ENCODE peak calls at places on chromosomes 6 and 20, in nine cellular contexts. One of them, this sample, is unnamed.

GRCh38 chr6:144481527-144481926 is 196.4 kb downstream of the UTRN start:
- DNase-seq in GM13976: no peak
- DNase-seq in anterior cingulate cortex: no peak
- DNase-seq in naive thymus-derived CD8-positive, alpha-beta T cell: no peak
- DNase-seq in activated T-cell treated with anti-CD3 and anti-CD28 coated beads for 1 hour: no peak
- DNase-seq in nucleus accumbens: no peak
- DNase-seq in Calu3: no peak
- DNase-seq in HS-5: no peak
- DNase-seq in cerebellar cortex: no peak
- DNase-seq in this sample: peak

GRCh38 chr20:57476641-57477461 is 48.1 kb downstream of the CTCFL start:
- DNase-seq in GM13976: no peak
- DNase-seq in anterior cingulate cortex: no peak
- DNase-seq in cerebellar cortex: no peak
- DNase-seq in activated T-cell treated with anti-CD3 and anti-CD28 coated beads for 1 hour: no peak
- DNase-seq in naive thymus-derived CD8-positive, alpha-beta T cell: no peak
- DNase-seq in Calu3: no peak
- DNase-seq in HS-5: no peak
- DNase-seq in nucleus accumbens: no peak
- DNase-seq in this sample: no peak

GRCh38 chr6:41939848-41940758 is 1.5 kb downstream of the CCND3 start:
- DNase-seq in activated T-cell treated with anti-CD3 and anti-CD28 coated beads for 1 hour: no peak
- DNase-seq in anterior cingulate cortex: no peak
- DNase-seq in GM13976: no peak
- DNase-seq in naive thymus-derived CD8-positive, alpha-beta T cell: no peak
- DNase-seq in HS-5: no peak
- DNase-seq in cerebellar cortex: no peak
- DNase-seq in Calu3: peak
- DNase-seq in nucleus accumbens: no peak
- DNase-seq in this sample: peak

GRCh38 chr6:119035459-119035858 is 43.0 kb downstream of the FAM184A start:
- DNase-seq in activated T-cell treated with anti-CD3 and anti-CD28 coated beads for 1 hour: no peak
- DNase-seq in nucleus accumbens: no peak
- DNase-seq in Calu3: no peak
- DNase-seq in cerebellar cortex: no peak
- DNase-seq in GM13976: no peak
- DNase-seq in HS-5: no peak
- DNase-seq in naive thymus-derived CD8-positive, alpha-beta T cell: no peak
- DNase-seq in anterior cingulate cortex: no peak
- DNase-seq in this sample: no peak

GRCh38 chr6:187252-187840 is 104.9 kb upstream of the DUSP22 start:
- DNase-seq in naive thymus-derived CD8-positive, alpha-beta T cell: no peak
- DNase-seq in Calu3: no peak
- DNase-seq in nucleus accumbens: no peak
- DNase-seq in cerebellar cortex: no peak
- DNase-seq in HS-5: no peak
- DNase-seq in activated T-cell treated with anti-CD3 and anti-CD28 coated beads for 1 hour: no peak
- DNase-seq in GM13976: no peak
- DNase-seq in anterior cingulate cortex: no peak
- DNase-seq in this sample: no peak

GRCh38 chr6:66198062-66198624 is 491.1 kb upstream of the EYS start:
- DNase-seq in HS-5: no peak
- DNase-seq in Calu3: no peak
- DNase-seq in cerebellar cortex: no peak
- DNase-seq in naive thymus-derived CD8-positive, alpha-beta T cell: no peak
- DNase-seq in anterior cingulate cortex: no peak
- DNase-seq in nucleus accumbens: no peak
- DNase-seq in activated T-cell treated with anti-CD3 and anti-CD28 coated beads for 1 hour: no peak
- DNase-seq in GM13976: no peak
- DNase-seq in this sample: no peak

GRCh38 chr20:2820084-2820895 is 4.1 kb downstream of the TMEM239 start:
- DNase-seq in HS-5: no peak
- DNase-seq in nucleus accumbens: no peak
- DNase-seq in Calu3: no peak
- DNase-seq in anterior cingulate cortex: no peak
- DNase-seq in cerebellar cortex: no peak
- DNase-seq in activated T-cell treated with anti-CD3 and anti-CD28 coated beads for 1 hour: no peak
- DNase-seq in naive thymus-derived CD8-positive, alpha-beta T cell: no peak
- DNase-seq in GM13976: peak
- DNase-seq in this sample: peak

GRCh38 chr6:48959401-48960060 is 503.5 kb downstream of the MMUT start:
- DNase-seq in cerebellar cortex: no peak
- DNase-seq in nucleus accumbens: no peak
- DNase-seq in Calu3: no peak
- DNase-seq in HS-5: no peak
- DNase-seq in anterior cingulate cortex: no peak
- DNase-seq in activated T-cell treated with anti-CD3 and anti-CD28 coated beads for 1 hour: no peak
- DNase-seq in naive thymus-derived CD8-positive, alpha-beta T cell: no peak
- DNase-seq in GM13976: no peak
- DNase-seq in this sample: no peak

GRCh38 chr20:37343994-37344355 is 2.0 kb upstream of the SRC start:
- DNase-seq in anterior cingulate cortex: no peak
- DNase-seq in Calu3: no peak
- DNase-seq in cerebellar cortex: no peak
- DNase-seq in nucleus accumbens: no peak
- DNase-seq in activated T-cell treated with anti-CD3 and anti-CD28 coated beads for 1 hour: no peak
- DNase-seq in GM13976: no peak
- DNase-seq in naive thymus-derived CD8-positive, alpha-beta T cell: no peak
- DNase-seq in HS-5: no peak
- DNase-seq in this sample: no peak

GRCh38 chr6:3796396-3796795 is 44.9 kb upstream of the PXDC1 start:
- DNase-seq in Calu3: no peak
- DNase-seq in naive thymus-derived CD8-positive, alpha-beta T cell: no peak
- DNase-seq in cerebellar cortex: peak
- DNase-seq in anterior cingulate cortex: no peak
- DNase-seq in HS-5: no peak
- DNase-seq in GM13976: no peak
- DNase-seq in activated T-cell treated with anti-CD3 and anti-CD28 coated beads for 1 hour: no peak
- DNase-seq in nucleus accumbens: peak
- DNase-seq in this sample: no peak

GRCh38 chr20:24954151-24954550 is 5.1 kb downstream of the CST7 start:
- DNase-seq in GM13976: no peak
- DNase-seq in HS-5: no peak
- DNase-seq in naive thymus-derived CD8-positive, alpha-beta T cell: no peak
- DNase-seq in nucleus accumbens: no peak
- DNase-seq in anterior cingulate cortex: no peak
- DNase-seq in Calu3: no peak
- DNase-seq in activated T-cell treated with anti-CD3 and anti-CD28 coated beads for 1 hour: no peak
- DNase-seq in cerebellar cortex: no peak
- DNase-seq in this sample: no peak

GRCh38 chr6:148559848-148560433 is 186.9 kb upstream of the UST start:
- DNase-seq in HS-5: no peak
- DNase-seq in activated T-cell treated with anti-CD3 and anti-CD28 coated beads for 1 hour: peak
- DNase-seq in naive thymus-derived CD8-positive, alpha-beta T cell: peak
- DNase-seq in GM13976: peak
- DNase-seq in anterior cingulate cortex: peak
- DNase-seq in cerebellar cortex: peak
- DNase-seq in nucleus accumbens: peak
- DNase-seq in Calu3: peak
- DNase-seq in this sample: peak

GRCh38 chr6:165081944-165082532 is 227.4 kb downstream of the C6orf118 start:
- DNase-seq in cerebellar cortex: peak
- DNase-seq in activated T-cell treated with anti-CD3 and anti-CD28 coated beads for 1 hour: no peak
- DNase-seq in Calu3: no peak
- DNase-seq in anterior cingulate cortex: no peak
- DNase-seq in naive thymus-derived CD8-positive, alpha-beta T cell: no peak
- DNase-seq in nucleus accumbens: no peak
- DNase-seq in GM13976: no peak
- DNase-seq in HS-5: no peak
- DNase-seq in this sample: no peak

GRCh38 chr20:64055396-64055892 is 6.0 kb upstream of the SOX18 start:
- DNase-seq in GM13976: no peak
- DNase-seq in naive thymus-derived CD8-positive, alpha-beta T cell: no peak
- DNase-seq in anterior cingulate cortex: no peak
- DNase-seq in nucleus accumbens: no peak
- DNase-seq in HS-5: no peak
- DNase-seq in cerebellar cortex: no peak
- DNase-seq in activated T-cell treated with anti-CD3 and anti-CD28 coated beads for 1 hour: no peak
- DNase-seq in Calu3: no peak
- DNase-seq in this sample: no peak

GRCh38 chr6:11094411-11094851 is 797 bp downstream of the SMIM13 start:
- DNase-seq in activated T-cell treated with anti-CD3 and anti-CD28 coated beads for 1 hour: peak
- DNase-seq in GM13976: peak
- DNase-seq in naive thymus-derived CD8-positive, alpha-beta T cell: no peak
- DNase-seq in Calu3: peak
- DNase-seq in anterior cingulate cortex: peak
- DNase-seq in HS-5: no peak
- DNase-seq in nucleus accumbens: peak
- DNase-seq in cerebellar cortex: peak
- DNase-seq in this sample: peak

GRCh38 chr6:34875292-34876213 is 12.3 kb downstream of the TAF11 start:
- DNase-seq in anterior cingulate cortex: no peak
- DNase-seq in GM13976: no peak
- DNase-seq in Calu3: no peak
- DNase-seq in HS-5: no peak
- DNase-seq in naive thymus-derived CD8-positive, alpha-beta T cell: no peak
- DNase-seq in activated T-cell treated with anti-CD3 and anti-CD28 coated beads for 1 hour: no peak
- DNase-seq in nucleus accumbens: no peak
- DNase-seq in cerebellar cortex: no peak
- DNase-seq in this sample: no peak

GRCh38 chr6:45714795-45715507 is 300.7 kb downstream of the CLIC5 start:
- DNase-seq in Calu3: peak
- DNase-seq in cerebellar cortex: peak
- DNase-seq in naive thymus-derived CD8-positive, alpha-beta T cell: peak
- DNase-seq in anterior cingulate cortex: peak
- DNase-seq in GM13976: peak
- DNase-seq in nucleus accumbens: peak
- DNase-seq in activated T-cell treated with anti-CD3 and anti-CD28 coated beads for 1 hour: peak
- DNase-seq in HS-5: peak
- DNase-seq in this sample: peak

GRCh38 chr20:64084209-64085152 is at the start of gene LKAAEAR1:
- DNase-seq in anterior cingulate cortex: no peak
- DNase-seq in cerebellar cortex: no peak
- DNase-seq in naive thymus-derived CD8-positive, alpha-beta T cell: no peak
- DNase-seq in Calu3: no peak
- DNase-seq in nucleus accumbens: no peak
- DNase-seq in HS-5: no peak
- DNase-seq in GM13976: no peak
- DNase-seq in activated T-cell treated with anti-CD3 and anti-CD28 coated beads for 1 hour: no peak
- DNase-seq in this sample: no peak

GRCh38 chr20:38999217-38999616 is 37.1 kb downstream of the DHX35 start:
- DNase-seq in nucleus accumbens: no peak
- DNase-seq in HS-5: no peak
- DNase-seq in Calu3: no peak
- DNase-seq in cerebellar cortex: no peak
- DNase-seq in activated T-cell treated with anti-CD3 and anti-CD28 coated beads for 1 hour: no peak
- DNase-seq in naive thymus-derived CD8-positive, alpha-beta T cell: no peak
- DNase-seq in anterior cingulate cortex: no peak
- DNase-seq in GM13976: no peak
- DNase-seq in this sample: no peak

GRCh38 chr6:53492860-53493634 is 51.9 kb downstream of the GCLC start:
- DNase-seq in HS-5: peak
- DNase-seq in GM13976: peak
- DNase-seq in nucleus accumbens: no peak
- DNase-seq in naive thymus-derived CD8-positive, alpha-beta T cell: no peak
- DNase-seq in Calu3: no peak
- DNase-seq in cerebellar cortex: peak
- DNase-seq in anterior cingulate cortex: no peak
- DNase-seq in activated T-cell treated with anti-CD3 and anti-CD28 coated beads for 1 hour: no peak
- DNase-seq in this sample: peak

GRCh38 chr20:1934578-1935573 is 39.7 kb downstream of the SIRPA start:
- DNase-seq in activated T-cell treated with anti-CD3 and anti-CD28 coated beads for 1 hour: no peak
- DNase-seq in Calu3: no peak
- DNase-seq in HS-5: peak
- DNase-seq in anterior cingulate cortex: no peak
- DNase-seq in cerebellar cortex: no peak
- DNase-seq in naive thymus-derived CD8-positive, alpha-beta T cell: no peak
- DNase-seq in GM13976: no peak
- DNase-seq in nucleus accumbens: no peak
- DNase-seq in this sample: peak

GRCh38 chr6:167662104-167662880 is 164.4 kb upstream of the AFDN start:
- DNase-seq in activated T-cell treated with anti-CD3 and anti-CD28 coated beads for 1 hour: no peak
- DNase-seq in cerebellar cortex: no peak
- DNase-seq in Calu3: no peak
- DNase-seq in GM13976: no peak
- DNase-seq in naive thymus-derived CD8-positive, alpha-beta T cell: no peak
- DNase-seq in nucleus accumbens: no peak
- DNase-seq in anterior cingulate cortex: no peak
- DNase-seq in HS-5: no peak
- DNase-seq in this sample: no peak

GRCh38 chr6:137258170-137258569 is 39.0 kb upstream of the IFNGR1 start:
- DNase-seq in activated T-cell treated with anti-CD3 and anti-CD28 coated beads for 1 hour: no peak
- DNase-seq in HS-5: no peak
- DNase-seq in cerebellar cortex: no peak
- DNase-seq in anterior cingulate cortex: no peak
- DNase-seq in naive thymus-derived CD8-positive, alpha-beta T cell: no peak
- DNase-seq in Calu3: no peak
- DNase-seq in nucleus accumbens: no peak
- DNase-seq in GM13976: peak
- DNase-seq in this sample: peak

GRCh38 chr20:17571153-17571527 is 1.3 kb downstream of the DSTN start:
- DNase-seq in GM13976: peak
- DNase-seq in HS-5: no peak
- DNase-seq in activated T-cell treated with anti-CD3 and anti-CD28 coated beads for 1 hour: no peak
- DNase-seq in nucleus accumbens: no peak
- DNase-seq in anterior cingulate cortex: no peak
- DNase-seq in naive thymus-derived CD8-positive, alpha-beta T cell: no peak
- DNase-seq in cerebellar cortex: no peak
- DNase-seq in Calu3: no peak
- DNase-seq in this sample: peak

This sample was measured in choroid plexus epithelial cell.